ENCODE peak calls at places on chromosome 5, in nine cellular contexts. V is cardiac fibroblast; T is CD8-positive, alpha-beta memory T cell; I is foreskin keratinocyte; K is IMR-90; Y is GM04504; F is AG10803; W is kidney glomerular epithelial cell; H is posterior vena cava. B is an unnamed sample.

GRCh38 chr5:17679597-17680187 is 45.4 kb downstream of the TAF11L14 start:
- DNase-seq in Y (no peak), W (no peak), K (no peak), H (no peak), F (no peak), T (no peak), I (peak), V (no peak), B (no peak)

GRCh38 chr5:140242099-140242498 is 60.8 kb downstream of the PFDN1 start:
- DNase-seq in W (no peak), T (no peak), Y (no peak), K (no peak), H (no peak), I (no peak), F (no peak), V (no peak), B (no peak)

GRCh38 chr5:107670028-107670926 is 460 bp downstream of the EFNA5 start:
- DNase-seq in H (peak), K (peak), I (peak), F (no peak), W (no peak), Y (peak), V (peak), T (no peak), B (peak)

GRCh38 chr5:143031781-143032724 is 261.9 kb downstream of the ARHGAP26 start:
- DNase-seq in F (no peak), W (no peak), V (no peak), H (no peak), T (no peak), K (no peak), I (no peak), Y (no peak), B (no peak)

GRCh38 chr5:96876292-96876850 is at the start of gene ERAP2:
- DNase-seq in K (peak), T (no peak), F (peak), Y (no peak), H (no peak), I (peak), V (peak), W (peak), B (peak)

GRCh38 chr5:179296150-179296821 is 49.0 kb downstream of the ADAMTS2 start:
- DNase-seq in Y (no peak), K (no peak), I (no peak), F (no peak), V (no peak), H (peak), W (no peak), T (no peak), B (no peak)

GRCh38 chr5:60487885-60488425 is 212.0 kb downstream of the DEPDC1B start:
- DNase-seq in H (no peak), Y (no peak), W (no peak), V (no peak), F (peak), I (peak), K (no peak), T (no peak), B (peak)

GRCh38 chr5:58505502-58505901 is 14.3 kb downstream of the GAPT start:
- DNase-seq in K (no peak), W (no peak), T (no peak), F (no peak), Y (no peak), H (no peak), I (no peak), V (no peak), B (no peak)

GRCh38 chr5:143582869-143583268 is 179.4 kb upstream of the NR3C1 start:
- DNase-seq in F (peak), Y (no peak), V (no peak), I (no peak), K (peak), T (no peak), H (no peak), W (no peak), B (peak)

GRCh38 chr5:36251218-36251617 is 9.5 kb upstream of the NADK2 start:
- DNase-seq in I (no peak), H (no peak), K (no peak), V (no peak), W (no peak), T (no peak), F (no peak), Y (no peak), B (no peak)

GRCh38 chr5:153659337-153659736 is 168.9 kb downstream of the GRIA1 start:
- DNase-seq in W (no peak), F (peak), H (no peak), Y (peak), T (no peak), I (peak), K (peak), V (peak), B (peak)

GRCh38 chr5:180467028-180467427 is 27.2 kb upstream of the CNOT6 start:
- DNase-seq in K (no peak), H (peak), F (peak), Y (peak), I (peak), T (no peak), W (peak), V (peak), B (no peak)

GRCh38 chr5:179852993-179853547 is 5.5 kb downstream of the MRNIP start:
- DNase-seq in T (no peak), Y (no peak), V (no peak), F (no peak), I (no peak), K (no peak), W (no peak), H (peak), B (no peak)

GRCh38 chr5:95808686-95809413 is 13.7 kb downstream of the GLRX start:
- DNase-seq in F (peak), Y (peak), K (peak), I (no peak), H (peak), V (peak), T (peak), W (no peak), B (peak)

GRCh38 chr5:109936091-109936490 is 246.4 kb downstream of the MAN2A1 start:
- DNase-seq in I (peak), Y (no peak), F (no peak), H (no peak), V (no peak), W (no peak), T (no peak), K (no peak), B (peak)

GRCh38 chr5:180785794-180786221 is 16.8 kb downstream of the MGAT1 start:
- DNase-seq in K (peak), F (peak), T (no peak), Y (peak), H (peak), V (peak), W (peak), I (peak), B (peak)

GRCh38 chr5:158990979-158991378 is 108.7 kb downstream of the EBF1 start:
- DNase-seq in V (no peak), K (no peak), W (no peak), T (no peak), Y (no peak), I (no peak), H (no peak), F (no peak), B (no peak)

GRCh38 chr5:103114440-103114839 is 5.5 kb downstream of the GIN1 start:
- DNase-seq in F (no peak), T (no peak), V (no peak), H (no peak), W (no peak), Y (no peak), K (no peak), I (no peak), B (no peak)

GRCh38 chr5:69271376-69271775 is 36.7 kb downstream of the CDK7 start:
- DNase-seq in V (peak), T (no peak), I (peak), H (no peak), W (peak), K (peak), F (peak), Y (peak), B (peak)

GRCh38 chr5:139068494-139069152 is 129.5 kb downstream of the SIL1 start:
- DNase-seq in Y (no peak), I (no peak), H (no peak), K (no peak), W (no peak), T (no peak), V (no peak), F (no peak), B (no peak)

GRCh38 chr5:168317521-168318147 is 26.2 kb downstream of the WWC1 start:
- DNase-seq in F (peak), Y (peak), W (peak), H (peak), V (peak), I (peak), K (peak), T (no peak), B (peak)

GRCh38 chr5:112628219-112628618 is 109.5 kb upstream of the APC start:
- DNase-seq in V (no peak), Y (no peak), H (no peak), T (no peak), W (no peak), K (no peak), I (no peak), F (no peak), B (no peak)

B was measured in mesenchymal stem cell.